ENCODE peak calls at places on chromosomes 11 and 22, in eight cellular contexts. I is caudate nucleus, W is tibial nerve, G is heart right ventricle, E is foreskin keratinocyte, Q is cardiac muscle cell, H is ovary, R is left ventricle myocardium inferior. D is an unnamed sample.

GRCh38 chr22:46086577-46087335 is 63.6 kb upstream of the PPARA start:
- DNase-seq in W (no peak), G (no peak), R (peak), H (no peak), Q (no peak), E (no peak), I (no peak), D (no peak)

GRCh38 chr22:37032535-37033460 is 13.3 kb downstream of the MPST start:
- DNase-seq in R (no peak), I (peak), W (peak), H (peak), G (no peak), Q (peak), E (peak), D (no peak)

GRCh38 chr11:75384438-75385080 is 14.8 kb upstream of the RPS3 start:
- DNase-seq in I (peak), E (no peak), W (peak), R (peak), Q (peak), H (peak), G (peak), D (peak)

GRCh38 chr11:79440451-79441158 is at the start of gene TENM4:
- DNase-seq in G (peak), R (peak), Q (peak), H (peak), I (peak), E (peak), W (peak), D (peak)

GRCh38 chr11:37511425-37511933 is 913.4 kb upstream of the RAG2 start:
- DNase-seq in E (peak), W (no peak), R (no peak), H (no peak), I (no peak), Q (peak), G (no peak), D (no peak)

GRCh38 chr11:69817265-69818236 is 1.7 kb downstream of the FGF3 start:
- DNase-seq in W (no peak), I (no peak), R (no peak), E (no peak), G (no peak), Q (peak), H (no peak), D (no peak)

GRCh38 chr11:72975778-72976520 is 161.7 kb downstream of the ATG16L2 start:
- DNase-seq in E (peak), R (no peak), G (no peak), I (no peak), W (no peak), Q (peak), H (no peak), D (no peak)

GRCh38 chr11:97764605-97765004 is 1256.1 kb upstream of the CNTN5 start:
- DNase-seq in Q (peak), W (no peak), I (no peak), E (no peak), H (no peak), R (no peak), G (no peak), D (no peak)

GRCh38 chr11:118612378-118612777 is 5.0 kb downstream of the PHLDB1 start:
- DNase-seq in G (peak), R (peak), E (no peak), I (no peak), H (peak), W (no peak), Q (peak), D (no peak)

GRCh38 chr11:2794419-2794795 is 91.2 kb downstream of the CDKN1C start:
- DNase-seq in W (no peak), G (no peak), H (peak), Q (no peak), E (no peak), I (no peak), R (peak), D (no peak)

GRCh38 chr11:46238967-46239800 is 38.3 kb upstream of the CREB3L1 start:
- DNase-seq in I (peak), H (peak), Q (peak), E (peak), G (peak), R (peak), W (peak), D (peak)

GRCh38 chr11:31816467-31817053 is 5.4 kb upstream of the PAX6 start:
- DNase-seq in R (no peak), Q (no peak), G (no peak), E (no peak), H (no peak), I (no peak), W (no peak), D (no peak)

GRCh38 chr11:43746670-43747069 is 66.1 kb downstream of the HSD17B12 start:
- DNase-seq in Q (no peak), E (no peak), I (no peak), G (no peak), W (no peak), H (no peak), R (no peak), D (no peak)

GRCh38 chr22:39530692-39531331 is 1.7 kb downstream of the RPS19BP1 start:
- DNase-seq in I (no peak), H (no peak), R (no peak), G (no peak), E (no peak), Q (peak), W (no peak), D (no peak)

GRCh38 chr11:74437441-74437840 is 29.9 kb downstream of the KCNE3 start:
- DNase-seq in G (no peak), H (no peak), I (no peak), Q (no peak), R (no peak), E (no peak), W (no peak), D (no peak)

GRCh38 chr11:34207487-34207886 is 102.1 kb downstream of the NAT10 start:
- DNase-seq in Q (no peak), I (no peak), H (no peak), E (no peak), W (no peak), R (no peak), G (no peak), D (no peak)

GRCh38 chr11:85855341-85855656 is at the start of gene CCDC83:
- DNase-seq in R (no peak), H (no peak), Q (no peak), W (no peak), I (no peak), G (no peak), E (no peak), D (no peak)

GRCh38 chr22:32796865-32797573 is 4.5 kb upstream of the TIMP3 start:
- DNase-seq in E (no peak), G (peak), W (peak), H (peak), R (peak), Q (peak), I (peak), D (peak)

DNA sequence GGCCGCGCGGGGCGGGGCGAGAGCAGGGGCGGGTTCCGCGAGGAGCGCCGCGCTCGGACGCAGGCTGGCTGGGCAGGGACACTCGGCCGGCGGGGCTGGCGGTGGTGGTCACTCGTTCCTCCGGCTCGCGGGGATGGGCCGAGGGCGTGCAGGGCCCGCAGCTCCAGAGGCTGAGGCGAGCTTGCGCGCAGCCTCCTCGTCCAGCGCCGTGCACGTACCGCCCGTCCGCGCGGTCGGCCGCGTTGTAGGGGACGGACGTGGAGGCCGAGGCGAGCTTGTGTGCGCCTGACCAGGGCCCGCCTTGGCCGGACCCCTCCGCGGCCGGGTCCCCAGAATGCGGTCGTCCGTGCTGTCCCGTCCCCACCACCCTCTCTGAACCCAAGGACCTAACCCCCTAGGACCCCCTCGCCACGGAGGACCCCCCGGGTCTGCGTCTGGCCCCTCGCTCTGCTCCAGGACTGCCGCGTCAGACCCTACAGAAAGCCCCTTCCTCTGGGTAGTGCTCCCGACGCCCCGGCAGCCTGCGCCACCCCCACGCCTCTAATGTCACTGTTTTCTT is 569 bp upstream of the YPEL1 start:
- DNase-seq in R (no peak), W (no peak), Q (no peak), H (no peak), G (no peak), E (no peak), I (no peak), D (no peak)
- H3K27ac ChIP-seq in R (peak), W (peak), Q (no peak), H (peak), G (no peak), E (no peak), I (peak), D (peak)

GRCh38 chr11:10881892-10882291 is 24.0 kb upstream of the ZBED5 start:
- DNase-seq in W (no peak), I (no peak), G (no peak), Q (no peak), R (no peak), H (no peak), E (no peak), D (no peak)

GRCh38 chr11:10891321-10891720 is 33.5 kb upstream of the ZBED5 start:
- DNase-seq in G (no peak), R (no peak), H (no peak), I (no peak), W (no peak), E (no peak), Q (no peak), D (no peak)

GRCh38 chr11:10886652-10887250 is 28.9 kb upstream of the ZBED5 start:
- DNase-seq in H (no peak), W (no peak), Q (peak), I (no peak), E (no peak), G (no peak), R (no peak), D (no peak)

GRCh38 chr11:10887307-10887706 is 29.5 kb upstream of the ZBED5 start:
- DNase-seq in E (no peak), I (no peak), G (no peak), R (no peak), H (no peak), Q (no peak), W (no peak), D (no peak)

DNA sequence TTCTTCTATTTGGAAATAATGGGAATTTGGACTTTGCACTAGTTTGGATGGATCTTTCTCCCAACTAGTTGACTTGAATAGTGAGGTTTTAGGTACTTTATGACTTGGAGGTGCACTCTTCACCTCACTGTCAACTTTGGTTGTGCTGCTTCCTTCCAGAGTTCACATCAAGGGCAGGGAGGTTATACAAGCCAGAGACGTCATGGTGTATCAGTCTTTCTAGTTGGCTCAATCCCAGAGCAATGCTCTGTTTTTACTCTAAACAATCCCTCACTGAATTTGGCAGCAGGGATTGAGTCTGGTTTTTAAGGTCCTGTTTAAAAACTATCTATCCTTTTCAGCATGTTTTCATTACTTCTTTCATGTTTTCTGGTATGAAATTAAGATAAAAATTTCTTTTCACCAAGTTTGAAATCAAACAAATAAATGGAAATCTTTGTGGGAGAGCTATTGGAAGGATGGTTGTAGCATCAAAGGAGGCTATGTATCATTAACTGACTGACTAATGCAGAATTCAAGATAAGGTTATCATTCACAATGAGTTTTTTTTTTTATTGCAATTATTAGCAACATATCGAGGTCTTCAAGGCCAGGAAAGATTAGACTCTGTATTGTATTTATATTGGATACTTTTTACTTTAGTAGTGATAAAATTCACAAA is 28.0 kb upstream of the ZBED5 start:
- DNase-seq in Q (peak), W (no peak), G (peak), E (no peak), I (no peak), H (no peak), R (no peak), D (no peak)
- H3K27ac ChIP-seq in Q (peak), W (no peak), G (peak), E (no peak), I (no peak), H (no peak), R (peak), D (peak)

GRCh38 chr22:42994917-42995562 is 19.9 kb downstream of the PACSIN2 start:
- DNase-seq in R (no peak), W (peak), Q (peak), I (no peak), E (peak), G (peak), H (peak), D (peak)
- H3K27ac ChIP-seq in R (peak), W (peak), Q (peak), I (peak), E (no peak), G (peak), H (peak), D (peak)

DNA sequence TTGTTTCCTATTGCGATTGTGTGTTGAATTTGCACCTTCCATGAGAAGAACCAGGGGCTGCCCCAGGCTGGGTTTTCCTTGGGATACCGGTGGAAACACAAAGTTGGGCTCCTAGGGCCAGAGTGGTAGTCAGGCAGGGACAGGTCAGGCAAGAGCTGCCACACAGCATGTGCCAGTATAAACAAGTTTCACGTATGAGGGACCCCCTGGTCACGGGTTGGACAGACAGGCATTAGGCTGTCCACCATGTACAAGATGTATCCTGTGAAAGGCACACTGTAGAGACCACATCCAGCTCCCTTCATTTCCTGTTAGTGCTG is 8.7 kb downstream of the UPB1 start:
- DNase-seq in I (no peak), E (no peak), R (no peak), G (no peak), H (no peak), Q (no peak), W (no peak), D (no peak)
- H3K27ac ChIP-seq in I (no peak), E (no peak), R (no peak), G (no peak), H (no peak), Q (no peak), W (no peak), D (no peak)

GRCh38 chr11:64092761-64093136 is 57.0 kb downstream of the FLRT1 start:
- DNase-seq in I (no peak), G (no peak), H (no peak), W (no peak), E (no peak), Q (no peak), R (no peak), D (no peak)
- H3K27ac ChIP-seq in I (peak), G (no peak), H (no peak), W (peak), E (no peak), Q (no peak), R (no peak), D (peak)

DNA sequence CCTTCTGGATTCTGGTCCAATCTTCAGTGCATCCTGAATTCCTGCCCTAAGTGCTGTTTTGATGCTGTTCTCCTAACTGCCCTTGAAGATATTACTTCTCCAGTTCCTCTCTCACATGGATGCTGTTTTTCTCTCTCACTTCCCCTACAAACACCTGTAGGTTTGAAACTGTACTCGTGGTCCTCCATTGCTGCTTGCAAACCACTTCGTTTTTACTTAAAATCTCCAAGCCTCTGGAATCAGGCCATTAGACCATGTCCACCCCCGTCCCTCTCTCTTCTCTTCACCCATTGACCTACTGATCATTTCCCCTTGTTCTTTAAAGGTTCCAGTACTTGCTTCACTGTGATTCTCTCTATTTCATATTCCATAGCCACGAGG is 988.1 kb downstream of the NTM start:
- DNase-seq in Q (no peak), W (no peak), H (no peak), R (no peak), G (no peak), E (no peak), I (no peak), D (no peak)
- H3K27ac ChIP-seq in Q (no peak), W (no peak), H (no peak), R (no peak), G (no peak), E (no peak), I (no peak), D (no peak)

GRCh38 chr11:59216654-59217640 is 4.2 kb upstream of the MPEG1 start:
- DNase-seq in R (no peak), G (peak), W (peak), Q (peak), I (no peak), E (peak), H (no peak), D (peak)
- H3K27ac ChIP-seq in R (peak), G (peak), W (peak), Q (no peak), I (no peak), E (no peak), H (no peak), D (peak)

DNA sequence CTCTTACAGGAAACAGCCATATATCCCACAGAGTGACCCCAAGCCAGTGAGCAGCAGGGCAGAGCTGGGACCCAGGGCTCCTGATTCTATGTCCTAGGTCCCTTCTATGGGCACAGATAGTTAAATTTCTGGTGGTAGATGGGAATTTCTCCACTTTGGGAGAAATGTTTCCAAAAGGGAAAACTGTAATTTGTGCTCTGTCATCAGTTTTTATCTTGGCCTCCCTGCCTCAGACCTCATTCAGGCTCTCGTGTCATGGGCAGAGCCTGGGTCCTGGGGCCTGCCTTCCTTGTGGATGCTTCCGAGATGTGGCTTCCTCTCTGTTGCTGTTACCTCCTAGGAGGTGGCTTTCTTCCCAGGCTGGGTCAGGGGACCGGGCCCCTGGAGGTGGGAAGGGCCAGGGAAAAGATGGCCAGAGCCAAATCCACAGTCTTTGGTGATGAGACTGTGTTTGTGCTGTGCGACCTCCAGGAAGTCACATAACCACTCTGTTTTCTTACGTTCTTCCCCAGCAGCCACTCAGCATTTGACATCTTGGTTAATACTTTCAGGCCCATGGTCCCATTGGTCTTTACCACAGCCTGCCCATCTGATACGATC is 8.6 kb downstream of the LRRC32 start:
- DNase-seq in W (no peak), I (no peak), E (no peak), H (no peak), Q (no peak), R (no peak), G (no peak), D (peak)
- H3K27ac ChIP-seq in W (no peak), I (no peak), E (no peak), H (no peak), Q (no peak), R (peak), G (peak), D (peak)

DNA sequence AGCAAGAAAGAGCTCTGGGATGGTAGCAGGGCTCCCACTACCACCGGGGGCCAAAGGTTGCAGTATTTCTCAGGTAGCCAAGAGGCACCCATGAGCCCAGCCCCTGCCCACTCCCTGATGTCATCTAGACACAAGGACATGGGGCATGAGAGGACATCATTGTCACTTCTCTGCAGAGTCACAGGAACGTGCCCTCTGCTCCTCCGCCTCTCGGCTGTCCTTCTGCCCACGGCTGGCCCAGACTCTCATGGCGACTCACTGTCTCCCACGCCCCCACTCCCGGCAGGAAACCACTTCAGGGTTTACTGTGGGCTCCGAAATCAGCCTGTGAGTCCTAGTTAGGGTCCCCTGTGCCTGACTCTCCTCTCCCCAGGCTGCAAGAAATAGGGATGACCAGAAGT is 1.8 kb upstream of the GAL start:
- DNase-seq in I (no peak), H (no peak), R (no peak), G (no peak), W (no peak), E (no peak), Q (no peak), D (no peak)
- H3K27ac ChIP-seq in I (no peak), H (no peak), R (no peak), G (no peak), W (no peak), E (no peak), Q (no peak), D (no peak)

GRCh38 chr11:128852327-128853023 is 14.6 kb downstream of the KCNJ1 start:
- DNase-seq in H (no peak), R (peak), G (peak), Q (no peak), I (no peak), W (no peak), E (no peak), D (no peak)
- H3K27ac ChIP-seq in H (no peak), R (peak), G (peak), Q (no peak), I (no peak), W (no peak), E (no peak), D (no peak)